ENCODE peak calls at places on chromosome 20, in ten cellular contexts. M is esophagus squamous epithelium, X is lower lobe of right lung, D is lung, K is IMR-90, V is colonic mucosa, S is stomach, A is GM12878, T is heart right ventricle, E is mesendoderm. P is an unnamed sample.

GRCh38 chr20:5863040-5863811 is 87.1 kb downstream of the TRMT6 start:
- DNase-seq in M (no peak), X (no peak), D (no peak), K (peak), V (no peak), S (no peak), A (no peak), T (no peak), E (no peak), P (no peak)

GRCh38 chr20:25165128-25165527 is 30.4 kb upstream of the ENTPD6 start:
- DNase-seq in M (no peak), X (no peak), D (no peak), K (no peak), V (no peak), S (no peak), A (no peak), T (no peak), E (no peak), P (no peak)

GRCh38 chr20:35544436-35544835 is 2.6 kb downstream of the ERGIC3 start:
- DNase-seq in M (no peak), X (no peak), D (no peak), K (no peak), V (no peak), S (no peak), A (no peak), T (no peak), E (no peak), P (no peak)

GRCh38 chr20:5197847-5198650 is 71.2 kb downstream of the CDS2 start:
- DNase-seq in M (no peak), X (no peak), D (no peak), K (no peak), V (no peak), S (no peak), A (no peak), T (no peak), E (no peak), P (no peak)

GRCh38 chr20:19404836-19405235 is 192.4 kb downstream of the SLC24A3 start:
- DNase-seq in M (no peak), X (no peak), D (no peak), K (no peak), V (no peak), S (no peak), A (no peak), T (no peak), E (peak), P (no peak)

GRCh38 chr20:24027229-24027628 is 38.6 kb upstream of the GGTLC1 start:
- DNase-seq in M (no peak), X (peak), D (peak), K (no peak), V (peak), S (peak), A (peak), T (peak), E (no peak), P (peak)

GRCh38 chr20:45834797-45835161 is 1.2 kb downstream of the SNX21 start:
- DNase-seq in M (no peak), X (no peak), D (no peak), K (no peak), V (no peak), S (no peak), A (no peak), T (no peak), E (no peak), P (no peak)

GRCh38 chr20:8796088-8796665 is 272.7 kb upstream of the PLCB4 start:
- DNase-seq in M (no peak), X (no peak), D (no peak), K (peak), V (no peak), S (no peak), A (no peak), T (no peak), E (no peak), P (no peak)

GRCh38 chr20:37755665-37756064 is 61.8 kb downstream of the CTNNBL1 start:
- DNase-seq in M (no peak), X (no peak), D (no peak), K (no peak), V (no peak), S (no peak), A (no peak), T (no peak), E (peak), P (no peak)

GRCh38 chr20:35006009-35006408 is 50.3 kb downstream of the MYH7B start:
- DNase-seq in M (no peak), X (peak), D (no peak), K (no peak), V (no peak), S (no peak), A (no peak), T (no peak), E (no peak), P (no peak)

GRCh38 chr20:11755071-11755881 is 162.4 kb upstream of the BTBD3 start:
- DNase-seq in M (no peak), X (no peak), D (no peak), K (no peak), V (no peak), S (no peak), A (no peak), T (no peak), E (no peak), P (no peak)

GRCh38 chr20:21166801-21167200 is 40.9 kb downstream of the KIZ start:
- DNase-seq in M (no peak), X (no peak), D (no peak), K (no peak), V (no peak), S (no peak), A (no peak), T (no peak), E (peak), P (no peak)

GRCh38 chr20:24779166-24779565 is 169.9 kb upstream of the CST7 start:
- DNase-seq in M (no peak), X (peak), D (no peak), K (no peak), V (no peak), S (no peak), A (no peak), T (no peak), E (no peak), P (no peak)

GRCh38 chr20:36177716-36178115 is 23.2 kb downstream of the EPB41L1 start:
- DNase-seq in M (no peak), X (no peak), D (no peak), K (no peak), V (no peak), S (no peak), A (no peak), T (no peak), E (no peak), P (no peak)

GRCh38 chr20:4999788-5000187 is 1.5 kb downstream of the SLC23A2 start:
- DNase-seq in M (no peak), X (no peak), D (no peak), K (no peak), V (peak), S (no peak), A (no peak), T (no peak), E (no peak), P (no peak)

GRCh38 chr20:64233725-64234124 is 21.8 kb upstream of the PCMTD2 start:
- DNase-seq in M (no peak), X (peak), D (no peak), K (no peak), V (no peak), S (peak), A (no peak), T (peak), E (no peak), P (no peak)

GRCh38 chr20:56373942-56374341 is 15.2 kb downstream of the FAM210B start:
- DNase-seq in M (no peak), X (no peak), D (no peak), K (peak), V (no peak), S (no peak), A (no peak), T (no peak), E (no peak), P (no peak)

GRCh38 chr20:50995506-50995905 is 27.4 kb downstream of the KCNG1 start:
- DNase-seq in M (no peak), X (no peak), D (no peak), K (peak), V (no peak), S (no peak), A (no peak), T (no peak), E (no peak), P (no peak)

GRCh38 chr20:34437330-34437986 is 74.4 kb downstream of the ITCH start:
- DNase-seq in M (no peak), X (no peak), D (no peak), K (peak), V (no peak), S (no peak), A (no peak), T (no peak), E (no peak), P (no peak)

GRCh38 chr20:34527016-34527415 is 10.8 kb downstream of the DYNLRB1 start:
- DNase-seq in M (no peak), X (no peak), D (no peak), K (no peak), V (no peak), S (no peak), A (no peak), T (no peak), E (no peak), P (no peak)

GRCh38 chr20:18956878-18957277 is 143.3 kb downstream of the SCP2D1 start:
- DNase-seq in M (no peak), X (no peak), D (no peak), K (no peak), V (no peak), S (no peak), A (no peak), T (no peak), E (no peak), P (no peak)

GRCh38 chr20:56385130-56385529 is 6.9 kb downstream of the AURKA start:
- DNase-seq in M (no peak), X (no peak), D (no peak), K (no peak), V (no peak), S (no peak), A (no peak), T (no peak), E (no peak), P (no peak)

GRCh38 chr20:38222231-38222922 is 38.2 kb downstream of the KIAA1755 start:
- DNase-seq in M (no peak), X (peak), D (peak), K (peak), V (peak), S (peak), A (no peak), T (peak), E (peak), P (peak)

GRCh38 chr20:31860431-31861345 is 9.6 kb downstream of the DUSP15 start:
- DNase-seq in M (no peak), X (no peak), D (no peak), K (no peak), V (no peak), S (no peak), A (no peak), T (no peak), E (peak), P (no peak)

GRCh38 chr20:63073051-63073737 is 66.4 kb upstream of the BHLHE23 start:
- DNase-seq in M (no peak), X (peak), D (no peak), K (no peak), V (no peak), S (no peak), A (no peak), T (no peak), E (no peak), P (no peak)

GRCh38 chr20:61744691-61745396 is 320.8 kb downstream of the TAF4 start:
- DNase-seq in M (no peak), X (peak), D (no peak), K (peak), V (no peak), S (no peak), A (no peak), T (no peak), E (peak), P (no peak)

GRCh38 chr20:41692479-41693135 is 74.4 kb upstream of the CHD6 start:
- DNase-seq in M (peak), X (peak), D (peak), K (peak), V (no peak), S (peak), A (peak), T (peak), E (peak), P (peak)

GRCh38 chr20:57795347-57795697 is 85.5 kb upstream of the PMEPA1 start:
- DNase-seq in M (no peak), X (no peak), D (no peak), K (peak), V (no peak), S (no peak), A (no peak), T (no peak), E (no peak), P (no peak)

GRCh38 chr20:32440069-32440757 is 82.1 kb downstream of the ASXL1 start:
- DNase-seq in M (no peak), X (no peak), D (no peak), K (no peak), V (no peak), S (peak), A (no peak), T (no peak), E (no peak), P (peak)

GRCh38 chr20:53162251-53162835 is 190.2 kb downstream of the TSHZ2 start:
- DNase-seq in M (no peak), X (no peak), D (no peak), K (peak), V (no peak), S (no peak), A (no peak), T (peak), E (peak), P (peak)
- H3K4me3 ChIP-seq in M (no peak), X (no peak), D (no peak), K (no peak), V (no peak), S (no peak), A (no peak), T (no peak), E (no peak), P (no peak)

GRCh38 chr20:47117325-47117724 is 222.7 kb downstream of the EYA2 start:
- DNase-seq in M (no peak), X (no peak), D (no peak), K (no peak), V (no peak), S (no peak), A (no peak), T (no peak), E (no peak), P (no peak)
- H3K27ac ChIP-seq in M (no peak), X (no peak), D (no peak), K (peak), V (no peak), S (peak), A (no peak), T (peak), E (no peak), P (no peak)

DNA sequence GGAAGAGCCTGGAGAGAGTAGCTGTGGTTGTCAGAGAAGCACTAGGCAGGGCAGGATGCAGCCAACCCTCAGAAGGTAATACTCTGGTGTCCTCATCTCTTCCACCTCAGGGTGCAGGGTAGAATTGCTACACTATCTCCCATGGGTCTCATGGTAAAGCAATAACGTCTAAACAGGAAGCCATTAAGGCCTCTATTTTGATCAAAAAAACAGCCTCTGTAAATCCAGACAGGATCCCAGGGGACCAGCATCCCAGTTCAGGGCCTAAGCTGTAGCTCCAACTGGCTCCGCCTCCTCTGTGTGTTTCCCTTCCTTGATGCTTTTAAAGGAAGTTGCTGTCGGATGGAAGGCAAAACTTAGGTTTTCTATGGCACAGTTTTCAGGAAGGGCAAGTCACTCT is 222.0 kb downstream of the MAFB start:
- DNase-seq in M (no peak), X (no peak), D (no peak), K (no peak), V (no peak), S (no peak), A (no peak), T (peak), E (no peak), P (no peak)
- H3K4me3 ChIP-seq in M (no peak), X (no peak), D (no peak), K (no peak), V (no peak), S (no peak), A (no peak), T (no peak), E (no peak), P (no peak)

GRCh38 chr20:59931511-59932312 is 1.7 kb downstream of the SYCP2 start:
- DNase-seq in M (no peak), X (no peak), D (no peak), K (no peak), V (no peak), S (no peak), A (no peak), T (no peak), E (no peak), P (no peak)
- H3K27ac ChIP-seq in M (no peak), X (no peak), D (no peak), K (no peak), V (no peak), S (peak), A (no peak), T (no peak), E (no peak), P (no peak)

GRCh38 chr20:47067776-47068175 is 173.1 kb downstream of the EYA2 start:
- DNase-seq in M (no peak), X (no peak), D (no peak), K (peak), V (no peak), S (no peak), A (no peak), T (no peak), E (no peak), P (no peak)

GRCh38 chr20:47071646-47072185 is 177.1 kb downstream of the EYA2 start:
- DNase-seq in M (no peak), X (no peak), D (no peak), K (no peak), V (no peak), S (no peak), A (no peak), T (no peak), E (no peak), P (no peak)

GRCh38 chr20:47073766-47074475 is 179.3 kb downstream of the EYA2 start:
- DNase-seq in M (no peak), X (no peak), D (no peak), K (no peak), V (no peak), S (no peak), A (no peak), T (no peak), E (no peak), P (no peak)

GRCh38 chr20:47066484-47067270 is 172.0 kb downstream of the EYA2 start:
- DNase-seq in M (no peak), X (no peak), D (no peak), K (peak), V (no peak), S (no peak), A (no peak), T (no peak), E (no peak), P (no peak)

DNA sequence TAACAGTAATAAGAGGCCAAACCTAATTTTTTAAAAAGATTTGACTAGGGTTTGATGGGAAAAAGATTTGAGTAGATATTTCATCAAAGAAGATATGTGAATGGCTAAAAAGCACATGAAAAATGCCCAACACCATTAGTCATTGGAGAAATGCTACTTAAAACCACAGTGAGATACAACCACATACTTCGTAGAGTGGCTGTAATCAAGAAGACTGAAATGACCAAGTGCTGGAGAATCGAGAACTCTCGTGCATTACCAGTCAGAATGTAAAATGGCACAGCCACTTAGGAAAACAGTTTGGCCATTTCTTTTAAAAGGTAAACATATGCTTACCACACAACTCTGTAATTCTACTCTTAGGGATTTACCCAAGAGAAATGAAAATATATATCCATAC is 175.5 kb downstream of the EYA2 start:
- DNase-seq in M (no peak), X (no peak), D (no peak), K (peak), V (no peak), S (no peak), A (no peak), T (no peak), E (no peak), P (no peak)
- H3K4me3 ChIP-seq in M (no peak), X (no peak), D (no peak), K (no peak), V (no peak), S (no peak), A (no peak), T (no peak), E (no peak), P (no peak)